ENCODE peak calls at places on chromosomes 3 and 15, in seven cellular contexts. One of them, this sample, is unnamed.

GRCh38 chr3:5096368-5096767 is 25.7 kb upstream of the ARL8B start:
- DNase-seq in iPS-NIHi11: no peak
- DNase-seq in fibroblast of lung: peak
- DNase-seq in fibroblast of gingiva: no peak
- DNase-seq in fibroblast of pulmonary artery: no peak
- DNase-seq in astrocyte of the cerebellum: no peak
- DNase-seq in foreskin fibroblast: no peak
- DNase-seq in this sample: no peak

GRCh38 chr15:57084178-57084577 is 165.7 kb downstream of the TCF12 start:
- DNase-seq in fibroblast of gingiva: no peak
- DNase-seq in foreskin fibroblast: no peak
- DNase-seq in iPS-NIHi11: no peak
- DNase-seq in fibroblast of lung: peak
- DNase-seq in astrocyte of the cerebellum: no peak
- DNase-seq in fibroblast of pulmonary artery: no peak
- DNase-seq in this sample: no peak

GRCh38 chr3:100073555-100074307 is 40.6 kb downstream of the FILIP1L start:
- DNase-seq in fibroblast of lung: peak
- DNase-seq in astrocyte of the cerebellum: peak
- DNase-seq in foreskin fibroblast: peak
- DNase-seq in iPS-NIHi11: peak
- DNase-seq in fibroblast of pulmonary artery: peak
- DNase-seq in fibroblast of gingiva: peak
- DNase-seq in this sample: no peak

GRCh38 chr3:72769758-72770540 is 78.3 kb downstream of the SHQ1 start:
- DNase-seq in iPS-NIHi11: no peak
- DNase-seq in foreskin fibroblast: no peak
- DNase-seq in fibroblast of gingiva: no peak
- DNase-seq in fibroblast of pulmonary artery: no peak
- DNase-seq in astrocyte of the cerebellum: no peak
- DNase-seq in fibroblast of lung: no peak
- DNase-seq in this sample: no peak

GRCh38 chr15:39232512-39232911 is 348.4 kb upstream of the THBS1 start:
- DNase-seq in fibroblast of lung: peak
- DNase-seq in astrocyte of the cerebellum: peak
- DNase-seq in fibroblast of gingiva: peak
- DNase-seq in iPS-NIHi11: no peak
- DNase-seq in foreskin fibroblast: peak
- DNase-seq in fibroblast of pulmonary artery: peak
- DNase-seq in this sample: no peak

GRCh38 chr15:78204351-78205309 is 29.7 kb downstream of the ACSBG1 start:
- DNase-seq in fibroblast of lung: peak
- DNase-seq in foreskin fibroblast: no peak
- DNase-seq in astrocyte of the cerebellum: no peak
- DNase-seq in fibroblast of pulmonary artery: peak
- DNase-seq in iPS-NIHi11: no peak
- DNase-seq in fibroblast of gingiva: no peak
- DNase-seq in this sample: peak

GRCh38 chr15:78988361-78988911 is 43.6 kb upstream of the CTSH start:
- DNase-seq in foreskin fibroblast: peak
- DNase-seq in astrocyte of the cerebellum: peak
- DNase-seq in iPS-NIHi11: no peak
- DNase-seq in fibroblast of lung: peak
- DNase-seq in fibroblast of gingiva: peak
- DNase-seq in fibroblast of pulmonary artery: peak
- DNase-seq in this sample: no peak

GRCh38 chr3:116246406-116246805 is 198.9 kb downstream of the LSAMP start:
- DNase-seq in fibroblast of lung: no peak
- DNase-seq in fibroblast of gingiva: no peak
- DNase-seq in fibroblast of pulmonary artery: no peak
- DNase-seq in foreskin fibroblast: no peak
- DNase-seq in iPS-NIHi11: no peak
- DNase-seq in astrocyte of the cerebellum: no peak
- DNase-seq in this sample: no peak

GRCh38 chr3:14358426-14359211 is 43.8 kb upstream of the SLC6A6 start:
- DNase-seq in fibroblast of lung: peak
- DNase-seq in fibroblast of pulmonary artery: peak
- DNase-seq in fibroblast of gingiva: peak
- DNase-seq in iPS-NIHi11: no peak
- DNase-seq in foreskin fibroblast: peak
- DNase-seq in astrocyte of the cerebellum: peak
- DNase-seq in this sample: no peak

GRCh38 chr15:20106026-20106425 is 435.6 kb downstream of the GOLGA6L6 start:
- DNase-seq in fibroblast of lung: no peak
- DNase-seq in iPS-NIHi11: no peak
- DNase-seq in fibroblast of pulmonary artery: no peak
- DNase-seq in foreskin fibroblast: no peak
- DNase-seq in fibroblast of gingiva: no peak
- DNase-seq in astrocyte of the cerebellum: no peak
- DNase-seq in this sample: no peak

GRCh38 chr3:53805463-53806159 is 40.6 kb downstream of the CHDH start:
- DNase-seq in foreskin fibroblast: no peak
- DNase-seq in astrocyte of the cerebellum: no peak
- DNase-seq in fibroblast of pulmonary artery: no peak
- DNase-seq in fibroblast of gingiva: no peak
- DNase-seq in iPS-NIHi11: no peak
- DNase-seq in fibroblast of lung: no peak
- DNase-seq in this sample: no peak

GRCh38 chr3:102614580-102614979 is 179.8 kb downstream of the ZPLD1 start:
- DNase-seq in iPS-NIHi11: no peak
- DNase-seq in fibroblast of pulmonary artery: no peak
- DNase-seq in foreskin fibroblast: no peak
- DNase-seq in astrocyte of the cerebellum: no peak
- DNase-seq in fibroblast of lung: no peak
- DNase-seq in fibroblast of gingiva: no peak
- DNase-seq in this sample: no peak

GRCh38 chr3:15628967-15629366 is 27.4 kb downstream of the BTD start:
- DNase-seq in fibroblast of lung: no peak
- DNase-seq in foreskin fibroblast: no peak
- DNase-seq in fibroblast of gingiva: no peak
- DNase-seq in astrocyte of the cerebellum: no peak
- DNase-seq in iPS-NIHi11: no peak
- DNase-seq in fibroblast of pulmonary artery: no peak
- DNase-seq in this sample: no peak

GRCh38 chr3:167106456-167106855 is 273.6 kb downstream of the ZBBX start:
- DNase-seq in fibroblast of lung: no peak
- DNase-seq in fibroblast of pulmonary artery: no peak
- DNase-seq in fibroblast of gingiva: no peak
- DNase-seq in iPS-NIHi11: no peak
- DNase-seq in astrocyte of the cerebellum: no peak
- DNase-seq in foreskin fibroblast: no peak
- DNase-seq in this sample: no peak

GRCh38 chr15:81516461-81516860 is 142.4 kb upstream of the TMC3 start:
- DNase-seq in iPS-NIHi11: no peak
- DNase-seq in astrocyte of the cerebellum: peak
- DNase-seq in foreskin fibroblast: peak
- DNase-seq in fibroblast of lung: peak
- DNase-seq in fibroblast of pulmonary artery: peak
- DNase-seq in fibroblast of gingiva: no peak
- DNase-seq in this sample: no peak

GRCh38 chr3:154538566-154539360 is 108.8 kb upstream of the GPR149 start:
- DNase-seq in fibroblast of lung: no peak
- DNase-seq in fibroblast of pulmonary artery: peak
- DNase-seq in fibroblast of gingiva: no peak
- DNase-seq in foreskin fibroblast: no peak
- DNase-seq in iPS-NIHi11: no peak
- DNase-seq in astrocyte of the cerebellum: no peak
- DNase-seq in this sample: no peak

GRCh38 chr3:184583345-184584000 is 21.9 kb downstream of the EPHB3 start:
- DNase-seq in fibroblast of lung: no peak
- DNase-seq in fibroblast of pulmonary artery: no peak
- DNase-seq in fibroblast of gingiva: peak
- DNase-seq in iPS-NIHi11: no peak
- DNase-seq in foreskin fibroblast: no peak
- DNase-seq in astrocyte of the cerebellum: no peak
- DNase-seq in this sample: peak

GRCh38 chr15:51714162-51714561 is 23.3 kb downstream of the LYSMD2 start:
- DNase-seq in astrocyte of the cerebellum: no peak
- DNase-seq in iPS-NIHi11: no peak
- DNase-seq in fibroblast of lung: no peak
- DNase-seq in fibroblast of gingiva: no peak
- DNase-seq in fibroblast of pulmonary artery: no peak
- DNase-seq in foreskin fibroblast: no peak
- DNase-seq in this sample: no peak

GRCh38 chr3:44950273-44950672 is 25.7 kb downstream of the ZDHHC3 start:
- DNase-seq in foreskin fibroblast: no peak
- DNase-seq in fibroblast of lung: no peak
- DNase-seq in fibroblast of pulmonary artery: no peak
- DNase-seq in iPS-NIHi11: peak
- DNase-seq in astrocyte of the cerebellum: no peak
- DNase-seq in fibroblast of gingiva: no peak
- DNase-seq in this sample: no peak

GRCh38 chr3:139187648-139188047 is 143.0 kb upstream of the PRR23C start:
- DNase-seq in fibroblast of gingiva: no peak
- DNase-seq in fibroblast of pulmonary artery: no peak
- DNase-seq in fibroblast of lung: no peak
- DNase-seq in iPS-NIHi11: no peak
- DNase-seq in foreskin fibroblast: no peak
- DNase-seq in astrocyte of the cerebellum: no peak
- DNase-seq in this sample: no peak

GRCh38 chr3:156323466-156323865 is 203.1 kb downstream of the KCNAB1 start:
- DNase-seq in foreskin fibroblast: no peak
- DNase-seq in fibroblast of gingiva: peak
- DNase-seq in iPS-NIHi11: no peak
- DNase-seq in fibroblast of lung: no peak
- DNase-seq in astrocyte of the cerebellum: no peak
- DNase-seq in fibroblast of pulmonary artery: peak
- DNase-seq in this sample: no peak

GRCh38 chr3:161890147-161890625 is 393.6 kb downstream of the OTOL1 start:
- DNase-seq in foreskin fibroblast: peak
- DNase-seq in astrocyte of the cerebellum: peak
- DNase-seq in fibroblast of pulmonary artery: peak
- DNase-seq in fibroblast of lung: peak
- DNase-seq in iPS-NIHi11: peak
- DNase-seq in fibroblast of gingiva: peak
- DNase-seq in this sample: no peak

GRCh38 chr3:148991219-148992026 is at the start of gene GYG1:
- DNase-seq in fibroblast of lung: peak
- DNase-seq in fibroblast of pulmonary artery: peak
- DNase-seq in iPS-NIHi11: peak
- DNase-seq in foreskin fibroblast: peak
- DNase-seq in fibroblast of gingiva: peak
- DNase-seq in astrocyte of the cerebellum: peak
- DNase-seq in this sample: peak

GRCh38 chr15:100770781-100771584 is 108.6 kb upstream of the ALDH1A3 start:
- DNase-seq in fibroblast of gingiva: no peak
- DNase-seq in iPS-NIHi11: no peak
- DNase-seq in astrocyte of the cerebellum: no peak
- DNase-seq in fibroblast of lung: no peak
- DNase-seq in foreskin fibroblast: no peak
- DNase-seq in fibroblast of pulmonary artery: no peak
- DNase-seq in this sample: no peak

GRCh38 chr3:13822042-13822441 is 57.8 kb downstream of the WNT7A start:
- DNase-seq in foreskin fibroblast: peak
- DNase-seq in astrocyte of the cerebellum: no peak
- DNase-seq in iPS-NIHi11: no peak
- DNase-seq in fibroblast of lung: no peak
- DNase-seq in fibroblast of gingiva: no peak
- DNase-seq in fibroblast of pulmonary artery: no peak
- DNase-seq in this sample: no peak

GRCh38 chr15:54660356-54660755 is 536.4 kb downstream of the RSL24D1 start:
- DNase-seq in foreskin fibroblast: no peak
- DNase-seq in fibroblast of pulmonary artery: no peak
- DNase-seq in fibroblast of lung: no peak
- DNase-seq in astrocyte of the cerebellum: no peak
- DNase-seq in iPS-NIHi11: no peak
- DNase-seq in fibroblast of gingiva: no peak
- DNase-seq in this sample: peak

GRCh38 chr15:101264011-101264410 is 12.2 kb upstream of the CHSY1 start:
- DNase-seq in iPS-NIHi11: no peak
- DNase-seq in foreskin fibroblast: no peak
- DNase-seq in fibroblast of pulmonary artery: peak
- DNase-seq in astrocyte of the cerebellum: no peak
- DNase-seq in fibroblast of lung: no peak
- DNase-seq in fibroblast of gingiva: no peak
- DNase-seq in this sample: no peak

GRCh38 chr3:170740285-170740684 is 129.7 kb downstream of the RPL22L1 start:
- DNase-seq in iPS-NIHi11: no peak
- DNase-seq in fibroblast of gingiva: no peak
- DNase-seq in fibroblast of pulmonary artery: no peak
- DNase-seq in astrocyte of the cerebellum: no peak
- DNase-seq in foreskin fibroblast: no peak
- DNase-seq in fibroblast of lung: no peak
- DNase-seq in this sample: no peak

GRCh38 chr3:123312331-123313265 is 110.9 kb downstream of the SEC22A start:
- DNase-seq in foreskin fibroblast: no peak
- DNase-seq in astrocyte of the cerebellum: no peak
- DNase-seq in fibroblast of lung: no peak
- DNase-seq in fibroblast of gingiva: no peak
- DNase-seq in fibroblast of pulmonary artery: no peak
- DNase-seq in iPS-NIHi11: no peak
- DNase-seq in this sample: no peak

GRCh38 chr15:92000709-92001108 is 147.2 kb downstream of the SLCO3A1 start:
- DNase-seq in fibroblast of gingiva: no peak
- DNase-seq in fibroblast of lung: no peak
- DNase-seq in iPS-NIHi11: peak
- DNase-seq in fibroblast of pulmonary artery: no peak
- DNase-seq in foreskin fibroblast: no peak
- DNase-seq in astrocyte of the cerebellum: no peak
- DNase-seq in this sample: no peak

GRCh38 chr15:38226867-38227266 is 25.8 kb upstream of the SPRED1 start:
- DNase-seq in foreskin fibroblast: peak
- DNase-seq in iPS-NIHi11: no peak
- DNase-seq in fibroblast of lung: peak
- DNase-seq in fibroblast of pulmonary artery: peak
- DNase-seq in fibroblast of gingiva: peak
- DNase-seq in astrocyte of the cerebellum: no peak
- DNase-seq in this sample: peak

GRCh38 chr3:126147932-126148683 is 32.3 kb downstream of the ALDH1L1 start:
- DNase-seq in foreskin fibroblast: no peak
- DNase-seq in astrocyte of the cerebellum: no peak
- DNase-seq in fibroblast of lung: no peak
- DNase-seq in iPS-NIHi11: peak
- DNase-seq in fibroblast of pulmonary artery: no peak
- DNase-seq in fibroblast of gingiva: no peak
- DNase-seq in this sample: no peak

GRCh38 chr3:138657508-138657907 is 48.9 kb downstream of the FAIM start:
- DNase-seq in astrocyte of the cerebellum: no peak
- DNase-seq in foreskin fibroblast: no peak
- DNase-seq in iPS-NIHi11: no peak
- DNase-seq in fibroblast of gingiva: no peak
- DNase-seq in fibroblast of pulmonary artery: no peak
- DNase-seq in fibroblast of lung: no peak
- DNase-seq in this sample: no peak

GRCh38 chr3:104947946-104948345 is 418.8 kb upstream of the ALCAM start:
- DNase-seq in fibroblast of pulmonary artery: peak
- DNase-seq in iPS-NIHi11: no peak
- DNase-seq in foreskin fibroblast: peak
- DNase-seq in astrocyte of the cerebellum: no peak
- DNase-seq in fibroblast of gingiva: peak
- DNase-seq in fibroblast of lung: peak
- DNase-seq in this sample: no peak

GRCh38 chr3:184011937-184012889 is 5.5 kb downstream of the ABCC5 start:
- DNase-seq in iPS-NIHi11: no peak
- DNase-seq in fibroblast of pulmonary artery: no peak
- DNase-seq in astrocyte of the cerebellum: no peak
- DNase-seq in fibroblast of gingiva: no peak
- DNase-seq in foreskin fibroblast: no peak
- DNase-seq in fibroblast of lung: no peak
- DNase-seq in this sample: no peak

GRCh38 chr15:74036271-74037170 is 42.0 kb downstream of the PML start:
- DNase-seq in foreskin fibroblast: peak
- DNase-seq in fibroblast of gingiva: peak
- DNase-seq in fibroblast of lung: peak
- DNase-seq in iPS-NIHi11: peak
- DNase-seq in fibroblast of pulmonary artery: peak
- DNase-seq in astrocyte of the cerebellum: peak
- DNase-seq in this sample: peak

This sample was measured in occipital lobe.